ENCODE peak calls at places on chromosome 15, in six cellular contexts. One of them, this sample, is unnamed. For H3K4me1, the result is how much of the 10 kb centered on the place peaks cover.

GRCh38 chr15:55246567-55246966 is 43.0 kb downstream of the RAB27A start:
- DNase-seq in right lobe of liver: no peak
- DNase-seq in psoas muscle: no peak
- DNase-seq in uterus: no peak
- DNase-seq in ovary: no peak
- DNase-seq in DND-41: no peak
- DNase-seq in this sample: no peak

GRCh38 chr15:45249125-45249780 is 2.8 kb upstream of the SLC28A2 start:
- DNase-seq in right lobe of liver: no peak
- DNase-seq in psoas muscle: no peak
- DNase-seq in uterus: no peak
- DNase-seq in ovary: no peak
- DNase-seq in DND-41: no peak
- DNase-seq in this sample: peak

GRCh38 chr15:55221090-55222011 is 24.6 kb upstream of the RSL24D1 start:
- DNase-seq in right lobe of liver: no peak
- DNase-seq in psoas muscle: no peak
- DNase-seq in uterus: no peak
- DNase-seq in ovary: no peak
- DNase-seq in DND-41: no peak
- DNase-seq in this sample: no peak

GRCh38 chr15:69629631-69630161 is 177.1 kb downstream of the RPLP1 start:
- DNase-seq in right lobe of liver: no peak
- DNase-seq in psoas muscle: no peak
- DNase-seq in uterus: no peak
- DNase-seq in ovary: no peak
- DNase-seq in DND-41: no peak
- DNase-seq in this sample: no peak

GRCh38 chr15:40470423-40471104 is at the start of gene CHST14:
- DNase-seq in right lobe of liver: peak
- DNase-seq in psoas muscle: peak
- DNase-seq in uterus: peak
- DNase-seq in ovary: peak
- DNase-seq in DND-41: peak
- DNase-seq in this sample: peak

GRCh38 chr15:25933456-25934158 is 70.5 kb upstream of the ATP10A start:
- DNase-seq in right lobe of liver: no peak
- DNase-seq in psoas muscle: peak
- DNase-seq in uterus: peak
- DNase-seq in ovary: peak
- DNase-seq in DND-41: no peak
- DNase-seq in this sample: peak

GRCh38 chr15:91867581-91868026 is 14.1 kb downstream of the SLCO3A1 start:
- DNase-seq in right lobe of liver: no peak
- DNase-seq in psoas muscle: peak
- DNase-seq in uterus: peak
- DNase-seq in ovary: peak
- DNase-seq in DND-41: no peak
- DNase-seq in this sample: peak

GRCh38 chr15:60704129-60704528 is 225.2 kb upstream of the ICE2 start:
- DNase-seq in right lobe of liver: no peak
- DNase-seq in psoas muscle: no peak
- DNase-seq in uterus: no peak
- DNase-seq in ovary: no peak
- DNase-seq in DND-41: no peak
- DNase-seq in this sample: peak

GRCh38 chr15:48858401-48858800 is 19.5 kb upstream of the EID1 start:
- DNase-seq in right lobe of liver: no peak
- DNase-seq in psoas muscle: no peak
- DNase-seq in uterus: no peak
- DNase-seq in ovary: no peak
- DNase-seq in DND-41: no peak
- DNase-seq in this sample: no peak

GRCh38 chr15:70426065-70426821 is 328.5 kb upstream of the TLE3 start:
- DNase-seq in right lobe of liver: no peak
- DNase-seq in psoas muscle: no peak
- DNase-seq in uterus: no peak
- DNase-seq in ovary: no peak
- DNase-seq in DND-41: no peak
- DNase-seq in this sample: no peak

GRCh38 chr15:74631935-74632560 is 16.4 kb downstream of the CLK3 start:
- DNase-seq in right lobe of liver: peak
- DNase-seq in psoas muscle: peak
- DNase-seq in uterus: peak
- DNase-seq in ovary: peak
- DNase-seq in DND-41: peak
- DNase-seq in this sample: peak

GRCh38 chr15:79811406-79812405 is 85.1 kb downstream of the MTHFS start:
- DNase-seq in right lobe of liver: peak
- DNase-seq in psoas muscle: peak
- DNase-seq in uterus: peak
- DNase-seq in ovary: peak
- DNase-seq in DND-41: no peak
- DNase-seq in this sample: no peak

GRCh38 chr15:69074011-69074842 is 59.7 kb downstream of the NOX5 start:
- DNase-seq in right lobe of liver: peak
- DNase-seq in psoas muscle: peak
- DNase-seq in uterus: peak
- DNase-seq in ovary: peak
- DNase-seq in DND-41: no peak
- DNase-seq in this sample: peak

GRCh38 chr15:95840004-95840403 is 490.5 kb upstream of the NR2F2 start:
- DNase-seq in right lobe of liver: no peak
- DNase-seq in psoas muscle: peak
- DNase-seq in uterus: peak
- DNase-seq in ovary: peak
- DNase-seq in DND-41: no peak
- DNase-seq in this sample: peak

GRCh38 chr15:77836116-77836798 is 203.5 kb upstream of the LINGO1 start:
- DNase-seq in right lobe of liver: peak
- DNase-seq in psoas muscle: no peak
- DNase-seq in uterus: no peak
- DNase-seq in ovary: no peak
- DNase-seq in DND-41: no peak
- DNase-seq in this sample: no peak

GRCh38 chr15:59685737-59686297 is 3.3 kb downstream of the BNIP2 start:
- DNase-seq in right lobe of liver: no peak
- DNase-seq in psoas muscle: no peak
- DNase-seq in uterus: no peak
- DNase-seq in ovary: no peak
- DNase-seq in DND-41: no peak
- DNase-seq in this sample: no peak

GRCh38 chr15:101499863-101500713 is 10.6 kb upstream of the PCSK6 start:
- DNase-seq in right lobe of liver: peak
- DNase-seq in psoas muscle: peak
- DNase-seq in uterus: no peak
- DNase-seq in ovary: no peak
- DNase-seq in DND-41: peak
- DNase-seq in this sample: peak

GRCh38 chr15:66566963-66567531 is 1.2 kb upstream of the LCTL start:
- DNase-seq in right lobe of liver: peak
- DNase-seq in psoas muscle: no peak
- DNase-seq in uterus: peak
- DNase-seq in ovary: peak
- DNase-seq in DND-41: peak
- DNase-seq in this sample: peak

GRCh38 chr15:40161693-40162401 is 978 bp downstream of the BUB1B start:
- DNase-seq in right lobe of liver: no peak
- DNase-seq in psoas muscle: no peak
- DNase-seq in uterus: no peak
- DNase-seq in ovary: no peak
- DNase-seq in DND-41: peak
- DNase-seq in this sample: no peak

GRCh38 chr15:68816795-68817303 is 3.8 kb downstream of the ANP32A start:
- DNase-seq in right lobe of liver: no peak
- DNase-seq in psoas muscle: no peak
- DNase-seq in uterus: no peak
- DNase-seq in ovary: no peak
- DNase-seq in DND-41: no peak
- DNase-seq in this sample: no peak

GRCh38 chr15:95278532-95279265 is 1047.3 kb downstream of the MCTP2 start:
- DNase-seq in right lobe of liver: no peak
- DNase-seq in psoas muscle: no peak
- DNase-seq in uterus: no peak
- DNase-seq in ovary: no peak
- DNase-seq in DND-41: no peak
- DNase-seq in this sample: no peak

GRCh38 chr15:65067645-65068416 is at the start of gene RASL12:
- DNase-seq in right lobe of liver: no peak
- DNase-seq in psoas muscle: no peak
- DNase-seq in uterus: peak
- DNase-seq in ovary: peak
- DNase-seq in DND-41: no peak
- DNase-seq in this sample: peak
- H3K4me1 ChIP-seq in right lobe of liver: under half
- H3K4me1 ChIP-seq in psoas muscle: under half
- H3K4me1 ChIP-seq in uterus: under half
- H3K4me1 ChIP-seq in ovary: under half
- H3K4me1 ChIP-seq in DND-41: under half
- H3K4me1 ChIP-seq in this sample: under half

GRCh38 chr15:52668133-52668532 is 11.1 kb downstream of the ATOSA start:
- DNase-seq in right lobe of liver: no peak
- DNase-seq in psoas muscle: no peak
- DNase-seq in uterus: no peak
- DNase-seq in ovary: no peak
- DNase-seq in DND-41: no peak
- DNase-seq in this sample: no peak
- H3K4me3 ChIP-seq in right lobe of liver: no peak
- H3K4me3 ChIP-seq in psoas muscle: no peak
- H3K4me3 ChIP-seq in uterus: no peak
- H3K4me3 ChIP-seq in ovary: no peak
- H3K4me3 ChIP-seq in DND-41: no peak
- H3K4me3 ChIP-seq in this sample: no peak

GRCh38 chr15:67782592-67782991 is 42.7 kb upstream of the SKOR1 start:
- DNase-seq in right lobe of liver: no peak
- DNase-seq in psoas muscle: no peak
- DNase-seq in uterus: no peak
- DNase-seq in ovary: no peak
- DNase-seq in DND-41: no peak
- DNase-seq in this sample: no peak
- H3K4me1 ChIP-seq in right lobe of liver: under half
- H3K4me1 ChIP-seq in psoas muscle: under half
- H3K4me1 ChIP-seq in uterus: under half
- H3K4me1 ChIP-seq in ovary: under half
- H3K4me1 ChIP-seq in DND-41: half or more
- H3K4me1 ChIP-seq in this sample: under half

DNA sequence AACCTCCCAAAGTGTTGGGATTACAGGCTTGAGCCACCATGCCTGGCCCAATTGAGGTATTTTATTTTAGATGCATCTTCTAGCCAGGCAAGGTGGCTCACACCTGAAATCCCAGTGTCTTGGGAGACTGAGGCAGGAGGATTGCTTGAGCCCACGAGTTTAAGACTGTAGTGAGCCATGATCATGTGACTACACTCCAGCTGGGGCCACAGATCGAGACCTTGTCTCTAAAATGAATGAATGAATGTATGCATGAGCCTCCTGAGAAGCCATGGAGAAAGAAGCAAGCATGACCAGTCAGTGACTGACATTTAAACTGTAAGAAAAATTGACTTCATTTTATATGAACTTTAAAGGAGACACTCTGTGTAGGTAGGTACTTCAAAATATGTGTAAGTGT is 105.7 kb downstream of the ZNF609 start:
- DNase-seq in right lobe of liver: no peak
- DNase-seq in psoas muscle: no peak
- DNase-seq in uterus: no peak
- DNase-seq in ovary: no peak
- DNase-seq in DND-41: no peak
- DNase-seq in this sample: no peak
- H3K4me3 ChIP-seq in right lobe of liver: no peak
- H3K4me3 ChIP-seq in psoas muscle: no peak
- H3K4me3 ChIP-seq in uterus: no peak
- H3K4me3 ChIP-seq in ovary: no peak
- H3K4me3 ChIP-seq in DND-41: no peak
- H3K4me3 ChIP-seq in this sample: no peak

DNA sequence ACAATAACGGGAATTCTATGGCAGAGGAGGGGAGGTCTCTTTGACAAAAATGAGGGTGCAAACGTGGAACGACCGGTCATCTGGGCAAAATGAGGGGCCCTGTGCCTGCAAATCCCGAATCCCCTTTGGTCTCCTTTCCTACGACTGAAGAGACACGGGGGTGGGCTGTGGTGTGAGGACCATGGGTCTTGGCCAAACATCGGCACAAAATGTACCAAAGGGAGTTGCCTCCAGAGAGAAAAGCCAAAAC is 503 bp downstream of the ZNF280D start:
- DNase-seq in right lobe of liver: no peak
- DNase-seq in psoas muscle: no peak
- DNase-seq in uterus: no peak
- DNase-seq in ovary: no peak
- DNase-seq in DND-41: no peak
- DNase-seq in this sample: no peak
- H3K4me1 ChIP-seq in right lobe of liver: under half
- H3K4me1 ChIP-seq in psoas muscle: under half
- H3K4me1 ChIP-seq in uterus: under half
- H3K4me1 ChIP-seq in ovary: under half
- H3K4me1 ChIP-seq in DND-41: under half
- H3K4me1 ChIP-seq in this sample: under half

DNA sequence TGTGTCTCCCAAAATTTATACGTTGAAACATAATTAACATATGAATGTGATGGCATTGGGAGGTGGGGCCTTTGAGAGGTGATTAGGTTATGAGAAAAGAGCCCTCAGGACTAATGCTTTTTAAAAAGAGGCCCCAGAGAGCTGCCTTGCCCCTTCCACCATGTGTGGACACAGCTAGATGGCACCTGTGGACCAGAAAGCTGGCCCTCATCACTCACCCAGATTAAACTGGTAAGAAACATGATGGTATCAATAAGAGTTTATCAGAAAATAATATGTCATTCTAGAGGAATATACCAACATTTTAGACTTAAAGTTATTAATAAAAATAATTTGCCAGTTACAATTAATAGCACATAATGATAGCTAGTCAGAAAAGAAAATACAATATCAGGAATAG is 25.2 kb upstream of the FAN1 start:
- DNase-seq in right lobe of liver: no peak
- DNase-seq in psoas muscle: no peak
- DNase-seq in uterus: no peak
- DNase-seq in ovary: no peak
- DNase-seq in DND-41: no peak
- DNase-seq in this sample: no peak
- H3K4me3 ChIP-seq in right lobe of liver: no peak
- H3K4me3 ChIP-seq in psoas muscle: no peak
- H3K4me3 ChIP-seq in uterus: no peak
- H3K4me3 ChIP-seq in ovary: no peak
- H3K4me3 ChIP-seq in DND-41: no peak
- H3K4me3 ChIP-seq in this sample: no peak

This sample was measured in mucosa of descending colon.